ENCODE peak calls at places on chromosomes 4 and X, in five cellular contexts. H, P, G, F and V are unnamed samples.

GRCh38 chr4:31084806-31085416 is 364.7 kb downstream of the PCDH7 start:
- DNase-seq in H (no peak), P (no peak), G (no peak), F (no peak), V (no peak)

GRCh38 chr4:108415389-108415788 is 205.0 kb upstream of the RPL34 start:
- DNase-seq in H (no peak), P (no peak), G (no peak), F (no peak), V (no peak)

GRCh38 chrX:22081475-22082092 is 49.5 kb downstream of the PHEX start:
- DNase-seq in H (no peak), P (peak), G (no peak), F (peak), V (no peak)

GRCh38 chrX:15546745-15547144 is 46.1 kb downstream of the BMX start:
- DNase-seq in H (no peak), P (no peak), G (no peak), F (no peak), V (no peak)

GRCh38 chr4:98775672-98776071 is 117.3 kb upstream of the TSPAN5 start:
- DNase-seq in H (no peak), P (no peak), G (no peak), F (no peak), V (no peak)

GRCh38 chr4:164847016-164847415 is 30.0 kb upstream of the APELA start:
- DNase-seq in H (no peak), P (no peak), G (no peak), F (no peak), V (no peak)

GRCh38 chr4:1795304-1796195 is 2.5 kb downstream of the FGFR3 start:
- DNase-seq in H (no peak), P (peak), G (no peak), F (peak), V (no peak)

GRCh38 chr4:153488719-153489384 is 22.7 kb downstream of the TMEM131L start:
- DNase-seq in H (peak), P (no peak), G (no peak), F (no peak), V (no peak)

GRCh38 chrX:769796-770195 is 139.2 kb downstream of the SHOX start:
- DNase-seq in H (no peak), P (no peak), G (no peak), F (no peak), V (no peak)

GRCh38 chr4:142940614-142941013 is 94.5 kb upstream of the INPP4B start:
- DNase-seq in H (no peak), P (no peak), G (no peak), F (no peak), V (no peak)

GRCh38 chr4:113394730-113395530 is 345.5 kb downstream of the ANK2 start:
- DNase-seq in H (peak), P (peak), G (peak), F (peak), V (peak)

GRCh38 chrX:147476008-147476407 is 435.7 kb upstream of the FMR1 start:
- DNase-seq in H (no peak), P (peak), G (no peak), F (peak), V (no peak)

GRCh38 chr4:64353904-64354303 is 55.3 kb downstream of the TECRL start:
- DNase-seq in H (no peak), P (peak), G (no peak), F (no peak), V (no peak)

GRCh38 chr4:5292091-5292490 is 240.8 kb downstream of the STK32B start:
- DNase-seq in H (no peak), P (no peak), G (no peak), F (no peak), V (no peak)

GRCh38 chr4:112766422-112766821 is 129.5 kb downstream of the LARP7 start:
- DNase-seq in H (no peak), P (no peak), G (no peak), F (no peak), V (no peak)

GRCh38 chrX:54442790-54443189 is 2.6 kb downstream of the TSR2 start:
- DNase-seq in H (no peak), P (no peak), G (no peak), F (no peak), V (no peak)

GRCh38 chr4:169663894-169664293 is 43.5 kb downstream of the CLCN3 start:
- DNase-seq in H (no peak), P (peak), G (no peak), F (no peak), V (no peak)

GRCh38 chrX:47182106-47182700 is 11.4 kb upstream of the UBA1 start:
- DNase-seq in H (no peak), P (no peak), G (no peak), F (no peak), V (no peak)

GRCh38 chrX:139194571-139195280 is 335.8 kb upstream of the F9 start:
- DNase-seq in H (no peak), P (no peak), G (no peak), F (peak), V (no peak)

GRCh38 chr4:52588771-52589591 is 70.1 kb downstream of the USP46 start:
- DNase-seq in H (no peak), P (no peak), G (no peak), F (no peak), V (no peak)

GRCh38 chr4:42671431-42672194 is 14.7 kb upstream of the ATP8A1 start:
- DNase-seq in H (no peak), P (no peak), G (no peak), F (no peak), V (no peak)

GRCh38 chrX:136497556-136498048 is at the start of gene HTATSF1:
- DNase-seq in H (no peak), P (no peak), G (peak), F (peak), V (no peak)

GRCh38 chr4:84944952-84945351 is 21.5 kb downstream of the WDFY3 start:
- DNase-seq in H (no peak), P (peak), G (no peak), F (no peak), V (no peak)

GRCh38 chr4:61094854-61095598 is 105.1 kb upstream of the ADGRL3 start:
- DNase-seq in H (no peak), P (no peak), G (no peak), F (no peak), V (no peak)

GRCh38 chr4:5960197-5960880 is 57.9 kb downstream of the C4orf50 start:
- DNase-seq in H (no peak), P (no peak), G (no peak), F (no peak), V (no peak)

GRCh38 chrX:1391707-1392375 is at the start of gene SLC25A6:
- DNase-seq in H (peak), P (peak), G (peak), F (peak), V (peak)

GRCh38 chrX:71514367-71515038 is 18.4 kb upstream of the OGT start:
- DNase-seq in H (peak), P (no peak), G (no peak), F (no peak), V (no peak)

GRCh38 chr4:101217353-101218031 is 129.8 kb downstream of the PPP3CA start:
- DNase-seq in H (no peak), P (no peak), G (no peak), F (no peak), V (no peak)

GRCh38 chrX:103063918-103064434 is at the start of gene BEX1:
- DNase-seq in H (no peak), P (peak), G (no peak), F (no peak), V (no peak)

GRCh38 chr4:169351860-169352259 is 81.1 kb upstream of the SH3RF1 start:
- DNase-seq in H (no peak), P (no peak), G (no peak), F (no peak), V (no peak)

GRCh38 chr4:78601013-78601412 is 49.4 kb downstream of the ANXA3 start:
- DNase-seq in H (peak), P (no peak), G (no peak), F (peak), V (no peak)

GRCh38 chr4:155944516-155944915 is 9.2 kb downstream of the CTSO start:
- DNase-seq in H (no peak), P (no peak), G (no peak), F (no peak), V (no peak)

GRCh38 chr4:16684083-16684482 is 214.4 kb downstream of the LDB2 start:
- DNase-seq in H (no peak), P (no peak), G (no peak), F (no peak), V (no peak)

GRCh38 chr4:27350161-27350560 is 489.5 kb downstream of the STIM2 start:
- DNase-seq in H (no peak), P (no peak), G (no peak), F (no peak), V (no peak)

GRCh38 chr4:107036602-107037151 is 564 bp upstream of the DKK2 start:
- DNase-seq in H (no peak), P (no peak), G (no peak), F (no peak), V (no peak)

GRCh38 chr4:15809473-15809872 is 31.3 kb downstream of the CD38 start:
- DNase-seq in H (no peak), P (no peak), G (no peak), F (no peak), V (no peak)

GRCh38 chr4:10576236-10576635 is 108.3 kb downstream of the CLNK start:
- DNase-seq in H (no peak), P (no peak), G (no peak), F (no peak), V (no peak)

GRCh38 chr4:22515145-22515887 is 550 bp downstream of the ADGRA3 start:
- DNase-seq in H (no peak), P (peak), G (peak), F (peak), V (peak)

DNA sequence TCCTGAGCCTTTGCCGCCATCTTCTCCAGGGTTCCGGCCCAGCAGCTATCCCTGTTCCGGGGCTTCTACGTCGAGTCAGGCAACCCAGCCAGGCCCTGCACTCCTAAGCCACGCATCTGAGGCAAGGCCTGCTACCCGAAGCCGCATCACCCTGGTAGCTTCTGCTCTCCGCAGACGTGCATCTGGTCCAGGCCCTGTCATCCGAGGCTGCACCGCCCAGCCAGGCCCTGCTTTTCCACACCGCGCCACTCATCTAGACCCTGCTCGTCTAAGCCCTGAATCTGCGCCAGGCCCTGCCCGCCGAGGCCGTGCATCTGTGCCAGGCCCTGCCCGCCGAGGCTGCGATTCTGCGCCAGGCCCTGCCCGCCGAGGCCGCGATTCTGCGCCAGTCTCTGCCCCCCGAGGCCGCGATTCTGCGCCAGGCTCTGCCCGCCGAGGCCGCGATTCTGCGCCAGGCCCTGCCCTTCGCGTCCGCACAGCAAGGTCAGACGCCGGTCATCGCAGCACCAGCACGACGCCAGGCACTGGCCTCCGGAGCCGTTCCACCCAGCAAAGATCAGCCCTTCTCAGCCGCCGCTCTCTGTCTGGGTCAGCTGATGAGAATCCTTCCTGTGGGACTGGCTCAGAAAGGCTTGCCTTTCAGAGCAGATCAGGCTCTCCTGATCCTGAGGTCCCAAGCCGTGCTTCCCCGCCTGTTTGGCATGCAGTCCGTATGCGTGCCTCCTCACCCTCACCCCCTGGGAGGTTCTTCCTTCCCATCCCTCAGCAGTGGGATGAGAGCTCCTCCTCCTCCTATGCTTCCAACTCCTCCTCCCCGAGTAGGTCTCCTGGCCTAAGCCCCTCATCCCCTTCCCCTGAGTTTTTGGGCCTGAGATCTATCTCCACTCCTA is 75.1 kb downstream of the NUDT10 start:
- DNase-seq in H (no peak), P (no peak), G (no peak), F (no peak), V (no peak)
- TF ChIP-seq TAF1 in H (no peak), P (no peak), G (no peak), F (no peak), V (no peak)

DNA sequence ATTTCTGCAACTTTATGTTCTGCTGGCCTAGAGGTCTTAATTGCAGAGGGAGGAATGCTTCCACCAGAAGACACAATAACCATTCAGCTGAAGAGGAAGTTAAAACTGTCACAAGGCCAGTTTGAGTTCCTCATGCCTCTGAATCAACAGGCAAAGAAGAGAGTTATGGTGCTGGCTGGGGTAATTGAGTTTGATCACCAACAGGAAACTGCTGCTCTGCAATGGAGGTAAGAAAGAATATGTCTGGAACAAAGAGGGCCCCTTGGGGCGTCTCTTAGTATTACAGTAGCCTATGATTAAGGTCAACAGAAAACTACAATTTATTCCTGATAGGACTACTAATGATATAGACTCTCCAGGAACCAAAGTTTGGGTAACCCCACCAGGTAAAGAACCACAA is 744.0 kb downstream of the FSTL5 start:
- DNase-seq in H (no peak), P (peak), G (no peak), F (no peak), V (no peak)
- TF ChIP-seq TAF1 in H (no peak), P (no peak), G (no peak), F (no peak), V (no peak)

GRCh38 chrX:45718676-45719075 is 518.0 kb upstream of the DIPK2B start:
- DNase-seq in H (no peak), P (no peak), G (no peak), F (no peak), V (no peak)

GRCh38 chrX:45715787-45716186 is 515.1 kb upstream of the DIPK2B start:
- DNase-seq in H (no peak), P (no peak), G (no peak), F (no peak), V (no peak)

GRCh38 chrX:45722471-45722870 is 521.8 kb upstream of the DIPK2B start:
- DNase-seq in H (no peak), P (no peak), G (no peak), F (no peak), V (no peak)

GRCh38 chrX:45716747-45717146 is 516.1 kb upstream of the DIPK2B start:
- DNase-seq in H (no peak), P (no peak), G (no peak), F (no peak), V (no peak)

DNA sequence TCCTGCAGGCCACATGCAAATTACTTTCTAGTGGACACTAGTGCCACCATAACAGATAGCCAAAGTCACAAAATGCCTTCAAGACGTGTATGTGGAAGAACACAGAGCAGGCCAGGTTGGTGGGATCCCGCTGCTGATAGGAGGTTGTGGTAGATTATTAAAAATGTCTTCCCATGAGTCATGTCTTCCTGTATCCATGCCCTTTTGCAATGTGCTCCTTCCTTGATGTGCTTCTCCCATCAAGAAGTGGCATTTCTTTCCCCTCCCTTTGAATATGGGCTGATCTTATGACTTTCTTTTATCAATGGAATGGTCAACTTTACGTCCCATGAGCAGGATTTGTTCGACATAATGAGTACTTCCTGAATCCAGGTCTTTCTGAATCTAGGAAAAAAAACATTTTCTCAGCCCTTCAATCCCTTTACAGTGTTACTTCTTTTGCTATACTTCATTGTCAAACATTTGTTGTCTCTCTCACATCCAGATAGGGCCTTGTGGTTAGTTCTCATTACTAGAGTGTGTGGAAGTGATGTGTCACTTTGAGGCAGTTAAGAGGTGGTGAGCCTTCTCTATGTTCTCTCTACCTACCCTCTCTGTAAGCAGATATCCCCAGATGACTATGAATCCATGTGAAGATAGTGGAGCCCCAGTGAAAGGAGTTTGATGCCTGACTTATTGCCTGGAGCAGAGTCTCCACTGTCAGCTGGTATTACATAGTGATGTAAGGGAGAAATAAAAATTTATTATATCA is 519.2 kb upstream of the DIPK2B start:
- DNase-seq in H (no peak), P (no peak), G (no peak), F (no peak), V (no peak)
- TF ChIP-seq TAF1 in H (no peak), P (no peak), G (no peak), F (no peak), V (no peak)

DNA sequence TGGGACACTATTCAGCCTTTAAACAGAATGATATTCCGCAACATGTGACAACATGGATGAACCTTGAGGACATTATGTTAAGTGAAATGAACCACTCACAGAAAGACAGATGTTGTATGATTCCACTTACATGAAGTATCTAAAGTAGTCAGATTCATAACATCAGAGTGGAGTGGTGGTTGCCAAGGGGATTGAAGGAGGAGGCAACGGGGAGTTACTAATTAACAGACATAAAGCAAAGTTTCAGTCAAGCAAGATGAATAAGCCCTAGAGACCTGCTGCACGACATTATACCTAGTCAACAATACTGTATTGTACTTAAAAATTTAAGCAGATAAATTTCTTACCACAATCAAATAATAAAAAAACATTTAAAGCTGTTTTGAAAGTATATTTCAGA is 105.0 kb upstream of the NR0B1 start:
- DNase-seq in H (no peak), P (no peak), G (no peak), F (no peak), V (no peak)
- TF ChIP-seq TAF1 in H (no peak), P (no peak), G (no peak), F (no peak), V (no peak)

DNA sequence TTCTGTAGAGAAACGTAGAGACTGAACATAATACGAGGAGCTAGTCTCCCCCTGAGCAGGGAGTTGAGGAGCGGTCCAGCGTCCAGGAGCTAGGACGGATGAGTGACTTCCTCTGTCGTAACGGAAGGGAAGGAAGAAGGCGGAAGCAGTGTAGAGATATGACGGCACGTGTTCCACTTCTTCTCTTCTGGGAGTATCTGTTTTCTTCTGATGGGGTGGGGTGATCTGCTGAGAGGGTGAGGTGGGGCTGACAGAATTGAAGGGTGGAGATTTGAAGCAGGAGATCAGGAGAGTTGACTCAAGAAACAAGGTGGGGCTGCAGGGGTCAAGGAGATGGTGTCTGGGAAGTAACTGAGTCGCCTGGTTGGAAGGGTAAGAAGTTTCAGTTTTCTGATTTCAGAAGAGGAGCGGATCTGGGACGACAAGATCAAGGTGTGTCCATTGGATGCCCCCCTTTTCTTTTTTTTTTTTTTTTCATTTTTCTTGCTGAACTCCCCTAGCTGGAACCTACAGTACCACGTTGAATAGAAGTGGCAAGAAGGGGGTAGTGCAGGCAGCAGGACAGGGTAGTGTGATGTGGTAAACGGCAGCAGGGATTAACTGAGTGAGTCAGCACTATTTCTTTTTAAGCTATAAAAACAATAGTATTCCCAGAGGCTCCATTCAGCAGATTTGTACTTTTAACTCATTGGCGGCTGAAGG is 50.7 kb upstream of the SETD7 start:
- DNase-seq in H (no peak), P (no peak), G (no peak), F (peak), V (no peak)
- TF ChIP-seq TAF1 in H (no peak), P (no peak), G (no peak), F (no peak), V (no peak)

GRCh38 chrX:119410027-119410819 is 11.1 kb downstream of the SLC25A43 start:
- DNase-seq in H (no peak), P (peak), G (no peak), F (no peak), V (no peak)
- TF ChIP-seq TAF1 in H (no peak), P (no peak), G (no peak), F (no peak), V (no peak)